ENCODE peak calls at places on chromosome 18, in eight cellular contexts. Z is endodermal cell, E is WTC11, Q is HS-5, J is B cell, P is cardiac fibroblast, A is hypothalamus, G is mucosa of gallbladder. S is an unnamed sample.

GRCh38 chr18:54774971-54775665 is 53.2 kb upstream of the RAB27B start:
- DNase-seq in Z (no peak), E (no peak), Q (no peak), J (no peak), P (peak), A (no peak), G (no peak), S (no peak)

GRCh38 chr18:13562494-13563029 is 163.8 kb downstream of the FAM210A start:
- DNase-seq in Z (no peak), E (no peak), Q (no peak), J (peak), P (no peak), A (no peak), G (no peak), S (no peak)

GRCh38 chr18:33184178-33184577 is 256.3 kb downstream of the CCDC178 start:
- DNase-seq in Z (no peak), E (no peak), Q (no peak), J (no peak), P (peak), A (no peak), G (peak), S (no peak)

GRCh38 chr18:5710235-5710634 is 166.4 kb upstream of the EPB41L3 start:
- DNase-seq in Z (no peak), E (no peak), Q (no peak), J (no peak), P (no peak), A (no peak), G (no peak), S (no peak)

GRCh38 chr18:47283476-47283875 is 32.0 kb upstream of the SKOR2 start:
- DNase-seq in Z (peak), E (no peak), Q (no peak), J (no peak), P (peak), A (no peak), G (no peak), S (no peak)

GRCh38 chr18:3595282-3596273 is 145.6 kb downstream of the TGIF1 start:
- DNase-seq in Z (peak), E (no peak), Q (peak), J (peak), P (peak), A (peak), G (peak), S (peak)

GRCh38 chr18:50051288-50051687 is 143.7 kb downstream of the MYO5B start:
- DNase-seq in Z (peak), E (peak), Q (peak), J (no peak), P (no peak), A (no peak), G (no peak), S (no peak)

GRCh38 chr18:48419268-48420022 is 10.3 kb upstream of the ZBTB7C start:
- DNase-seq in Z (peak), E (peak), Q (no peak), J (no peak), P (no peak), A (no peak), G (no peak), S (no peak)

GRCh38 chr18:36580874-36581750 is 247.7 kb downstream of the TPGS2 start:
- DNase-seq in Z (no peak), E (no peak), Q (peak), J (no peak), P (peak), A (no peak), G (no peak), S (no peak)

GRCh38 chr18:40917096-40917495 is 1037.9 kb upstream of the PIK3C3 start:
- DNase-seq in Z (no peak), E (no peak), Q (peak), J (no peak), P (peak), A (no peak), G (no peak), S (no peak)

GRCh38 chr18:42047721-42048120 is 92.7 kb downstream of the PIK3C3 start:
- DNase-seq in Z (no peak), E (no peak), Q (no peak), J (no peak), P (peak), A (no peak), G (no peak), S (no peak)

GRCh38 chr18:31478688-31479087 is 19.3 kb upstream of the DSG2 start:
- DNase-seq in Z (no peak), E (no peak), Q (no peak), J (no peak), P (no peak), A (no peak), G (no peak), S (no peak)

S was measured in uterus.